ENCODE peak calls at places on chromosomes 3 and 15, in six cellular contexts. C is IMR-90; E is activated T-helper 1 cell treated with anti-CD3 and anti-CD28 coated beads, Interleukin-12 subunit alpha, Interleukin-12 subunit beta, Interleukin-2, Interleukin-4 antibody, amounts not matched to agents 30 ng/mL and 10 ng/mL and 1 ng/mL, durations not matched to agents 14 hours and 24 hours and 36 hours; M is NT2/D1; R is foreskin fibroblast; T is heart right ventricle. P is an unnamed sample.

GRCh38 chr15:56146756-56147155 is 96.9 kb downstream of the RFX7 start:
- DNase-seq in C (peak), E (no peak), M (no peak), R (no peak), T (no peak), P (no peak)

GRCh38 chr3:127455541-127456450 is 134.7 kb downstream of the TPRA1 start:
- DNase-seq in C (peak), E (peak), M (peak), R (peak), T (peak), P (peak)

GRCh38 chr3:125374501-125374995 is 577 bp downstream of the ZNF148 start:
- DNase-seq in C (peak), E (peak), M (peak), R (no peak), T (peak), P (no peak)

GRCh38 chr3:195763248-195763830 is 42.6 kb downstream of the MUC20 start:
- DNase-seq in C (no peak), E (no peak), M (no peak), R (no peak), T (no peak), P (no peak)

GRCh38 chr3:107409365-107409764 is 32.1 kb downstream of the CCDC54 start:
- DNase-seq in C (no peak), E (no peak), M (no peak), R (no peak), T (no peak), P (no peak)

GRCh38 chr3:70583682-70584081 is 271.2 kb upstream of the MDFIC2 start:
- DNase-seq in C (no peak), E (no peak), M (no peak), R (no peak), T (no peak), P (no peak)

GRCh38 chr15:67761343-67761742 is 64.0 kb upstream of the SKOR1 start:
- DNase-seq in C (no peak), E (no peak), M (no peak), R (no peak), T (no peak), P (no peak)

GRCh38 chr3:57756528-57757401 is 656 bp downstream of the SLMAP start:
- DNase-seq in C (peak), E (peak), M (peak), R (peak), T (peak), P (peak)

GRCh38 chr3:101676219-101676764 is 640 bp downstream of the ZBTB11 start:
- DNase-seq in C (peak), E (peak), M (peak), R (peak), T (peak), P (peak)

GRCh38 chr15:43988900-43989299 is 162.1 kb downstream of the WDR76 start:
- DNase-seq in C (no peak), E (no peak), M (no peak), R (no peak), T (no peak), P (no peak)

GRCh38 chr15:28456476-28457395 is 76.0 kb downstream of the GOLGA8G start:
- DNase-seq in C (peak), E (no peak), M (no peak), R (no peak), T (peak), P (no peak)

GRCh38 chr3:113629941-113630340 is 66.5 kb downstream of the USF3 start:
- DNase-seq in C (no peak), E (no peak), M (no peak), R (no peak), T (no peak), P (no peak)

GRCh38 chr3:49707113-49707480 is 12.4 kb downstream of the AMIGO3 start:
- DNase-seq in C (peak), E (no peak), M (no peak), R (peak), T (no peak), P (no peak)

GRCh38 chr3:13891492-13892073 is 11.7 kb upstream of the WNT7A start:
- DNase-seq in C (no peak), E (no peak), M (no peak), R (no peak), T (no peak), P (no peak)

GRCh38 chr15:79332824-79333510 is 22.1 kb downstream of the TMED3 start:
- DNase-seq in C (no peak), E (no peak), M (no peak), R (no peak), T (no peak), P (no peak)

GRCh38 chr3:113668015-113668414 is 28.4 kb downstream of the USF3 start:
- DNase-seq in C (peak), E (no peak), M (no peak), R (peak), T (no peak), P (no peak)

GRCh38 chr3:176584413-176585176 is 612.7 kb downstream of the TBL1XR1 start:
- DNase-seq in C (peak), E (no peak), M (no peak), R (peak), T (no peak), P (no peak)

GRCh38 chr3:69848113-69848512 is 108.8 kb downstream of the MITF start:
- DNase-seq in C (no peak), E (no peak), M (no peak), R (no peak), T (no peak), P (no peak)

GRCh38 chr3:3196148-3196861 is 16.8 kb upstream of the CRBN start:
- DNase-seq in C (no peak), E (no peak), M (peak), R (no peak), T (no peak), P (no peak)

P was measured in activated T-helper 2 cell treated with anti-CD3 and anti-CD28 coated beads, Interferon-gamma antibody, Interleukin-2, Interleukin-4, amounts not matched to agents 10 μg/mL and 5 μg/mL and 100 μg/mL, durations not matched to agents 14 hours and 24 hours and 36 hours.